ENCODE peak calls at places on chromosomes 1 and 21, in six cellular contexts. E is hepatocyte, G is kidney epithelial cell, T is foreskin fibroblast, C is AG04450, P is fibroblast of lung. R is an unnamed sample.

GRCh38 chr1:66283583-66284041 is 250.3 kb upstream of the SGIP1 start:
- DNase-seq in E (no peak), G (peak), T (no peak), C (no peak), P (no peak), R (no peak)

GRCh38 chr1:117793396-117793795 is 136.0 kb downstream of the GDAP2 start:
- DNase-seq in E (no peak), G (no peak), T (no peak), C (no peak), P (no peak), R (no peak)

GRCh38 chr1:10101929-10102328 is 69.2 kb downstream of the UBE4B start:
- DNase-seq in E (no peak), G (no peak), T (peak), C (no peak), P (no peak), R (no peak)

GRCh38 chr1:234960722-234961467 is 167.7 kb downstream of the TOMM20 start:
- DNase-seq in E (peak), G (no peak), T (peak), C (no peak), P (no peak), R (no peak)

GRCh38 chr1:83967336-83967735 is 31.6 kb downstream of the TTLL7 start:
- DNase-seq in E (no peak), G (peak), T (peak), C (peak), P (peak), R (no peak)

GRCh38 chr1:25747046-25747705 is 52.8 kb upstream of the SELENON start:
- DNase-seq in E (no peak), G (no peak), T (no peak), C (no peak), P (no peak), R (no peak)

GRCh38 chr21:25329227-25329626 is 278.1 kb downstream of the MRPL39 start:
- DNase-seq in E (no peak), G (no peak), T (peak), C (peak), P (peak), R (peak)

GRCh38 chr1:83318361-83318760 is 680.6 kb downstream of the TTLL7 start:
- DNase-seq in E (no peak), G (no peak), T (peak), C (no peak), P (peak), R (no peak)

GRCh38 chr1:168728452-168729404 is at the start of gene DPT:
- DNase-seq in E (peak), G (no peak), T (peak), C (no peak), P (peak), R (no peak)
- H3K4me3 ChIP-seq in E (no peak), G (no peak), T (peak), C (no peak), P (no peak), R (no peak)

DNA sequence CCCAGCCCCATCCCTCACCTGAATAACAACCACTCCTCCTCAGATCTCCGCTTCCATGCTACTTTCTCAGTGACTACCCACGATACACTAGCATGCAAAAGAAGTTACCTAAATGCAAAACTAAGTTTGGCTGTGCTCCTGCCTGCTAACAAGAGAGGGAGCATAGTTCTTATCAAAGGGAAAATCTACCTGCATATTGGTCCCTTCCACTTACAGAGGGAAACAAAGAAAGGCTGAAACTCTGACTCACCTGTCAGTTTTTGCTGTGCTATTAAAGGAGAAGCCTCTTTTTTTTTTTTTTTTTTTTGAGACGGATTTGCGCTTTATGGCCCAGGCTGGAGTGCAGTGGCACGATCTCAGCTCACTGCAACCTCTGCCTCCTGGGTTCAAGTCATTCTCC is 43.8 kb upstream of the RAVER2 start:
- DNase-seq in E (no peak), G (no peak), T (no peak), C (no peak), P (no peak), R (no peak)
- TF ChIP-seq CTCF in E (no peak), G (no peak), T (no peak), C (no peak), P (no peak), R (no peak)

DNA sequence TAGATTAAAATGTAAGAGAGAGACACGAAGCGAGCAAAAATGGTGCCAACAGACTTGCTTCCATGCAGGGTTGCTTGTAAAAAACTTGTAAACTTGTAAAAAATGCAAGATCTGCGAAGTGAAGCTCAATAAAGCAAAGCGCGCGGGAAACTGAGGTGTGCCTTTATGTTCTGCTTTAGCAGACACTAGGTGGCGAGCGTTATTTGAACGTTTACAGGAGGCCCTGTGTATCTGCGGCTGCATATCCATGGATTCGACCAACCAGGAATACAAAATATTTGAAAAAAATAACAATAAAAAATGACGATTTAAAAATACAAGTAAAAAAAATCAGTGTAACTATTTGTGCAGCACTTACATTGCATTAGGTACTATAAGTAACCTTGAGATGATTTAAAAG is 1.5 kb downstream of the UBE2G2 start:
- DNase-seq in E (peak), G (no peak), T (peak), C (no peak), P (peak), R (no peak)
- H3K4me3 ChIP-seq in E (peak), G (no peak), T (peak), C (peak), P (peak), R (no peak)

GRCh38 chr1:212920895-212921294 is 29.4 kb upstream of the VASH2 start:
- DNase-seq in E (no peak), G (no peak), T (no peak), C (no peak), P (no peak), R (no peak)
- TF ChIP-seq CTCF in E (peak), G (no peak), T (no peak), C (peak), P (no peak), R (peak)

GRCh38 chr1:11735531-11735853 is 444 bp upstream of the AGTRAP start:
- DNase-seq in E (no peak), G (no peak), T (no peak), C (no peak), P (no peak), R (no peak)
- H3K4me3 ChIP-seq in E (no peak), G (peak), T (peak), C (peak), P (peak), R (peak)

GRCh38 chr1:152745289-152745704 is 12.5 kb upstream of the KPRP start:
- DNase-seq in E (no peak), G (no peak), T (no peak), C (no peak), P (peak), R (no peak)
- TF ChIP-seq CTCF in E (no peak), G (no peak), T (no peak), C (no peak), P (no peak), R (no peak)

GRCh38 chr1:203591626-203592025 is 35.0 kb upstream of the ATP2B4 start:
- DNase-seq in E (no peak), G (no peak), T (no peak), C (no peak), P (no peak), R (no peak)
- H3K4me3 ChIP-seq in E (no peak), G (no peak), T (no peak), C (no peak), P (no peak), R (no peak)

GRCh38 chr1:192808588-192809285 is at the start of gene RGS2:
- DNase-seq in E (peak), G (peak), T (peak), C (peak), P (peak), R (peak)
- TF ChIP-seq CTCF in E (peak), G (no peak), T (no peak), C (no peak), P (no peak), R (no peak)

R was measured in astrocyte of the cerebellum.